ENCODE peak calls at places on chromosomes 4 and X, in four cellular contexts. N, H, R and S are unnamed samples.

GRCh38 chr4:120770897-120771296 is 151.6 kb downstream of the PRDM5 start:
- DNase-seq in N (no peak), H (no peak), R (no peak), S (no peak)

GRCh38 chr4:74005528-74005927 is 7.1 kb upstream of the CXCL5 start:
- DNase-seq in N (no peak), H (no peak), R (no peak), S (peak)

GRCh38 chrX:120014354-120015129 is 62.9 kb downstream of the RHOXF2B start:
- DNase-seq in N (no peak), H (no peak), R (no peak), S (no peak)

GRCh38 chrX:4263005-4263404 is 549.6 kb upstream of the PRKX start:
- DNase-seq in N (no peak), H (no peak), R (no peak), S (no peak)

GRCh38 chr4:170777663-170778062 is 687.9 kb upstream of the AADAT start:
- DNase-seq in N (no peak), H (no peak), R (no peak), S (no peak)

GRCh38 chrX:29952016-29952415 is 263.3 kb upstream of the MAGEB2 start:
- DNase-seq in N (no peak), H (no peak), R (no peak), S (no peak)

GRCh38 chr4:186764457-186764856 is 40.8 kb upstream of the FAT1 start:
- DNase-seq in N (no peak), H (no peak), R (no peak), S (no peak)

GRCh38 chrX:41335590-41336331 is 1.8 kb downstream of the DDX3X start:
- DNase-seq in N (peak), H (no peak), R (peak), S (no peak)

GRCh38 chrX:122219735-122220134 is 964.3 kb upstream of the GRIA3 start:
- DNase-seq in N (no peak), H (no peak), R (no peak), S (no peak)

GRCh38 chr4:182897601-182898478 is 19.3 kb downstream of the DCTD start:
- DNase-seq in N (no peak), H (no peak), R (no peak), S (no peak)

GRCh38 chrX:123990602-123991001 is 29.1 kb downstream of the STAG2 start:
- DNase-seq in N (no peak), H (no peak), R (no peak), S (no peak)

GRCh38 chrX:10749113-10749512 is 128.7 kb upstream of the MID1 start:
- DNase-seq in N (peak), H (no peak), R (no peak), S (no peak)

GRCh38 chr4:113635739-113636437 is 125.7 kb downstream of the CAMK2D start:
- DNase-seq in N (peak), H (no peak), R (no peak), S (no peak)